ENCODE peak calls at places on chromosomes 11 and 22, in eight cellular contexts. One of them, this sample, is unnamed.
A peak's percentile ranks its signal among the peaks of the same experiment; 100 is the strongest.

GRCh38 chr22:27534720-27535125 is 266.8 kb downstream of the MN1 start:
- DNase-seq in activated T-helper 1 cell treated with anti-CD3 and anti-CD28 coated beads, Interleukin-2, amount 50 U/mL, for 16 hours: no peak
- DNase-seq in central memory CD4-positive, alpha-beta T cell: no peak
- DNase-seq in stomach: no peak
- DNase-seq in NCI-H146: no peak
- DNase-seq in activated CD8-positive, alpha-beta memory T cell treated with anti-CD3 and anti-CD28 coated beads, Interleukin-2, amount 50 U/mL, for 48 hours: no peak
- DNase-seq in hypothalamus: no peak
- DNase-seq in naive thymus-derived CD8-positive, alpha-beta T cell: no peak
- DNase-seq in this sample: no peak

GRCh38 chr11:118789501-118790356 is 1.2 kb downstream of the DDX6 start:
- DNase-seq in activated T-helper 1 cell treated with anti-CD3 and anti-CD28 coated beads, Interleukin-2, amount 50 U/mL, for 16 hours: no peak
- DNase-seq in central memory CD4-positive, alpha-beta T cell: peak; percentile 56
- DNase-seq in stomach: no peak
- DNase-seq in NCI-H146: peak; percentile 49
- DNase-seq in activated CD8-positive, alpha-beta memory T cell treated with anti-CD3 and anti-CD28 coated beads, Interleukin-2, amount 50 U/mL, for 48 hours: peak; percentile 58
- DNase-seq in hypothalamus: no peak
- DNase-seq in naive thymus-derived CD8-positive, alpha-beta T cell: peak; percentile 70
- DNase-seq in this sample: peak; percentile 77

GRCh38 chr11:16776716-16777115 is 38.3 kb downstream of the C11orf58 start:
- DNase-seq in activated T-helper 1 cell treated with anti-CD3 and anti-CD28 coated beads, Interleukin-2, amount 50 U/mL, for 16 hours: no peak
- DNase-seq in central memory CD4-positive, alpha-beta T cell: no peak
- DNase-seq in stomach: peak; percentile 18
- DNase-seq in NCI-H146: no peak
- DNase-seq in activated CD8-positive, alpha-beta memory T cell treated with anti-CD3 and anti-CD28 coated beads, Interleukin-2, amount 50 U/mL, for 48 hours: no peak
- DNase-seq in hypothalamus: no peak
- DNase-seq in naive thymus-derived CD8-positive, alpha-beta T cell: no peak
- DNase-seq in this sample: no peak

GRCh38 chr11:93131709-93132108 is 66.1 kb downstream of the SLC36A4 start:
- DNase-seq in activated T-helper 1 cell treated with anti-CD3 and anti-CD28 coated beads, Interleukin-2, amount 50 U/mL, for 16 hours: no peak
- DNase-seq in central memory CD4-positive, alpha-beta T cell: no peak
- DNase-seq in stomach: no peak
- DNase-seq in NCI-H146: peak; percentile 29
- DNase-seq in activated CD8-positive, alpha-beta memory T cell treated with anti-CD3 and anti-CD28 coated beads, Interleukin-2, amount 50 U/mL, for 48 hours: no peak
- DNase-seq in hypothalamus: no peak
- DNase-seq in naive thymus-derived CD8-positive, alpha-beta T cell: no peak
- DNase-seq in this sample: no peak

GRCh38 chr11:27277843-27278242 is 85.2 kb downstream of the CCDC34 start:
- DNase-seq in activated T-helper 1 cell treated with anti-CD3 and anti-CD28 coated beads, Interleukin-2, amount 50 U/mL, for 16 hours: no peak
- DNase-seq in central memory CD4-positive, alpha-beta T cell: no peak
- DNase-seq in stomach: no peak
- DNase-seq in NCI-H146: no peak
- DNase-seq in activated CD8-positive, alpha-beta memory T cell treated with anti-CD3 and anti-CD28 coated beads, Interleukin-2, amount 50 U/mL, for 48 hours: no peak
- DNase-seq in hypothalamus: no peak
- DNase-seq in naive thymus-derived CD8-positive, alpha-beta T cell: no peak
- DNase-seq in this sample: no peak

GRCh38 chr22:36233796-36234195 is 5.5 kb downstream of the APOL2 start:
- DNase-seq in activated T-helper 1 cell treated with anti-CD3 and anti-CD28 coated beads, Interleukin-2, amount 50 U/mL, for 16 hours: no peak
- DNase-seq in central memory CD4-positive, alpha-beta T cell: no peak
- DNase-seq in stomach: no peak
- DNase-seq in NCI-H146: no peak
- DNase-seq in activated CD8-positive, alpha-beta memory T cell treated with anti-CD3 and anti-CD28 coated beads, Interleukin-2, amount 50 U/mL, for 48 hours: no peak
- DNase-seq in hypothalamus: no peak
- DNase-seq in naive thymus-derived CD8-positive, alpha-beta T cell: no peak
- DNase-seq in this sample: no peak

GRCh38 chr11:68469122-68469521 is 8.6 kb downstream of the PPP6R3 start:
- DNase-seq in activated T-helper 1 cell treated with anti-CD3 and anti-CD28 coated beads, Interleukin-2, amount 50 U/mL, for 16 hours: no peak
- DNase-seq in central memory CD4-positive, alpha-beta T cell: no peak
- DNase-seq in stomach: no peak
- DNase-seq in NCI-H146: no peak
- DNase-seq in activated CD8-positive, alpha-beta memory T cell treated with anti-CD3 and anti-CD28 coated beads, Interleukin-2, amount 50 U/mL, for 48 hours: peak; percentile 35
- DNase-seq in hypothalamus: no peak
- DNase-seq in naive thymus-derived CD8-positive, alpha-beta T cell: no peak
- DNase-seq in this sample: no peak

GRCh38 chr11:3626250-3626960 is 15.4 kb downstream of the ART5 start:
- DNase-seq in activated T-helper 1 cell treated with anti-CD3 and anti-CD28 coated beads, Interleukin-2, amount 50 U/mL, for 16 hours: no peak
- DNase-seq in central memory CD4-positive, alpha-beta T cell: no peak
- DNase-seq in stomach: no peak
- DNase-seq in NCI-H146: no peak
- DNase-seq in activated CD8-positive, alpha-beta memory T cell treated with anti-CD3 and anti-CD28 coated beads, Interleukin-2, amount 50 U/mL, for 48 hours: no peak
- DNase-seq in hypothalamus: peak; percentile 24
- DNase-seq in naive thymus-derived CD8-positive, alpha-beta T cell: no peak
- DNase-seq in this sample: no peak

GRCh38 chr11:72577271-72577681 is 96.9 kb downstream of the PDE2A start:
- DNase-seq in activated T-helper 1 cell treated with anti-CD3 and anti-CD28 coated beads, Interleukin-2, amount 50 U/mL, for 16 hours: no peak
- DNase-seq in central memory CD4-positive, alpha-beta T cell: no peak
- DNase-seq in stomach: no peak
- DNase-seq in NCI-H146: no peak
- DNase-seq in activated CD8-positive, alpha-beta memory T cell treated with anti-CD3 and anti-CD28 coated beads, Interleukin-2, amount 50 U/mL, for 48 hours: no peak
- DNase-seq in hypothalamus: no peak
- DNase-seq in naive thymus-derived CD8-positive, alpha-beta T cell: no peak
- DNase-seq in this sample: no peak

This sample was measured in CD4-positive, CD25-positive, alpha-beta regulatory T cell.